ENCODE peak calls at places on chromosomes 6 and 20, in four cellular contexts. P, U, H and M are unnamed samples.

GRCh38 chr6:106974337-106974998 is at the start of gene CD24:
- DNase-seq in P (peak; percentile 82), U (peak; percentile 92), H (peak; percentile 83), M (no peak)

GRCh38 chr20:34586488-34587163 is 28.1 kb downstream of the MAP1LC3A start:
- DNase-seq in P (no peak), U (no peak), H (no peak), M (no peak)

GRCh38 chr6:63514488-63515173 is 57.6 kb upstream of the LOC128125822 start:
- DNase-seq in P (no peak), U (no peak), H (no peak), M (no peak)

GRCh38 chr6:4693158-4693557 is 83.0 kb upstream of the CDYL start:
- DNase-seq in P (no peak), U (no peak), H (no peak), M (no peak)

GRCh38 chr6:30963641-30964040 is 19.9 kb upstream of the MUC21 start:
- DNase-seq in P (no peak), U (no peak), H (no peak), M (no peak)

GRCh38 chr6:103675807-103676406 is 1183.8 kb downstream of the HACE1 start:
- DNase-seq in P (no peak), U (no peak), H (no peak), M (no peak)

GRCh38 chr6:37049990-37050853 is 44.8 kb downstream of the FGD2 start:
- DNase-seq in P (peak; percentile 65), U (no peak), H (no peak), M (no peak)

GRCh38 chr20:36299459-36299858 is 6.7 kb upstream of the DLGAP4 start:
- DNase-seq in P (no peak), U (no peak), H (no peak), M (no peak)

GRCh38 chr6:79878142-79878748 is 69.1 kb downstream of the ELOVL4 start:
- DNase-seq in P (peak; percentile 16), U (no peak), H (no peak), M (no peak)

GRCh38 chr6:13711384-13711725 is 280 bp downstream of the RANBP9 start:
- DNase-seq in P (no peak), U (no peak), H (peak; percentile 72), M (no peak)

GRCh38 chr20:17928211-17928611 is 40.4 kb downstream of the SNX5 start:
- DNase-seq in P (no peak), U (no peak), H (no peak), M (no peak)

GRCh38 chr20:57582432-57583288 is 21.8 kb downstream of the PCK1 start:
- DNase-seq in P (no peak), U (peak; percentile 72), H (peak; percentile 61), M (peak; percentile 66)

GRCh38 chr6:159130846-159131245 is 38.4 kb upstream of the FNDC1 start:
- DNase-seq in P (no peak), U (no peak), H (no peak), M (no peak)

GRCh38 chr6:159131709-159132108 is 37.5 kb upstream of the FNDC1 start:
- DNase-seq in P (no peak), U (no peak), H (no peak), M (no peak)

GRCh38 chr6:159128978-159129377 is 40.2 kb upstream of the FNDC1 start:
- DNase-seq in P (no peak), U (no peak), H (no peak), M (no peak)

GRCh38 chr6:159134701-159135364 is 34.4 kb upstream of the FNDC1 start:
- DNase-seq in P (peak; percentile 86), U (peak; percentile 94), H (peak; percentile 82), M (peak; percentile 72)

DNA sequence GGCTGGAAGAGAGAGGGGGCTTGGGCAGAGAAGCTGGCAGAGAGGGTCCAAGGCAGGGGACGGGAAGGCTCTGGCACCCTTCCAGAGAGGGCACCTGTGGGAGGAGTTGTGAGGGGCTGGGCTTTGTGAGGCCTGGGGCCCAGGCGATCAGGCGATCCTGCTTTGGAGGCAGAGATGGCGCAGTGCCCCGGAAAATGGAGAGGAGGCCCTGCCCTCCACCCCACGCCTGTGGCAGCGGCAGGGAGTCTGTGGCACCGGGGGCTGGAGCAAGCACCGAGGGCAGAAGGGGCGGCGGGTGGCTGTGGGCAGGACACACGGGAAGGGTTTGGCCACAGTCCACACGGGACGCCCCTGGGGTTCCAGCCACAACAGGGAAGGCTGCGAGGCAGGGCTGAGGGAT is 36.5 kb upstream of the FNDC1 start:
- DNase-seq in P (no peak), U (no peak), H (no peak), M (no peak)
- H3K36me3 ChIP-seq in P (no peaks in the 10 kb centered on the region), U (no peaks in the 10 kb centered on the region), H (no peaks in the 10 kb centered on the region), M (no peaks in the 10 kb centered on the region)

DNA sequence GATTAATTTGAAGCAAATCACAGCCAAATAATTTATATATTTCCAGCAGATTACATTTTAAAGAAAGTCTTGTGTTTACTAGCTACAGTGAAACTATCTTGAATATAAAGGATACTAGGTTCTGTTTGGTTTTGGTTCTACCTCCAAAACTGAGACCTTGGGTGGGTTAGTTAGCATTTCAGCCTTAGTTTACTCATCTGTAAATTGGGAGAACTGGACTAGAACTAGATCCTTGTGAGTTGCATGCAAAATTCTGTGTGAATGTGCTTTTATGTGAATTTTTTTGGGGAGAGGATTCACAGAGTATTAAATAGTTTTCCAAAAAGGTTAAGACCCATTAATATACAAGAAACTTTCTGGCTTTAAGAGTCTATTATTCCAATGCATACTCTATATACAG is 4.1 kb downstream of the GMNN start:
- DNase-seq in P (no peak), U (no peak), H (no peak), M (no peak)
- H3K36me3 ChIP-seq in P (no peaks in the 10 kb centered on the region), U (peaks cover 48% of the 10 kb centered on the region), H (peaks cover 48% of the 10 kb centered on the region), M (peaks cover 59% of the 10 kb centered on the region)

DNA sequence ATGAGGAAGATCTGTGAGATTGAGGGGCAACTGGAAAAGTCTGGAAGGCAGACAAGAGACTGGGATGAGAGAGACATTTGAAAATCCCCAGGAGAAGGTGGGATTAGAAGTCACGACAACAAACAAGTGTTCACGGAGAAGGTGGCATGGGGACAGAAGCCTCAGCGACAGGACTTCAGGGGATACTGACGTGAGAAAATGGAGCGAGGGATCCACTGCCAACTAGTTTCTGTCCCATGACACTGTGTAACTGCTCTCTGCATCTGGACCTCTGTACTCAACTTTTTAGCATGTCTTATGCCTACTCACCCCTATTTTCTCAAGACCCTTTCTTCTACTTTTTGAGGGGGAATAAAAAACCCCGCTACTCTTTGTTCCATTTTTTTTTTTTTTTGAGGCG is 18.3 kb upstream of the ZBTB2 start:
- DNase-seq in P (no peak), U (no peak), H (no peak), M (no peak)
- H3K36me3 ChIP-seq in P (no peaks in the 10 kb centered on the region), U (peaks cover 91% of the 10 kb centered on the region), H (peaks cover 59% of the 10 kb centered on the region), M (peaks cover 81% of the 10 kb centered on the region)

DNA sequence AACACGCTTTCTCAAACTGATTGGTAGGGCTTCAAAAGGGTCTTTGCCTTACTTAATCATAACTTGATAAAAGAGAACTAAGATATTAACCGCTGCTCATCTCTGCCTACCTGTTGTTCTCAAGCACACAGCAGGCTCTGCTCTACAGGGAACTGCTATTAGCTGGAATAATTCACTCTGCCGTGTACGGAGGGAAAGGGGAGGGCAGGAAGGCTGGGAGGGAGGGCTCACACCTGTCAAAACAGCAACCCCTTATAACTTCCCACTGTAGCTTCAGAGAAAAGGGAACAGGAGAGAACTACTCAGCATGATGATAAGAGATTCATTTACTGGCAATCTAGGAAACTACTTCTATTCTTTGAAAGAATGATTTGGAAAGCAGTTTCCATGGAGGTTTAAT is 75.1 kb downstream of the ZMYND8 start:
- DNase-seq in P (no peak), U (no peak), H (no peak), M (no peak)
- H3K36me3 ChIP-seq in P (peaks cover 6% of the 10 kb centered on the region), U (peaks cover 89% of the 10 kb centered on the region), H (peaks cover 86% of the 10 kb centered on the region), M (peaks cover 33% of the 10 kb centered on the region)